ENCODE peak calls at places on chromosomes 16 and 17, in six cellular contexts. V is uterus; T is stimulated activated naive B cell treated with anti-CD40 and anti-IgM and Interleukin-4, amounts not matched to agents 10 μg/mL and 1 μg/mL and 100 μg/mL, for 72 hours; R is right cardiac atrium; G is esophagus squamous epithelium; N is ELR. K is an unnamed sample.

GRCh38 chr17:68955181-68955841 is at the start of gene ABCA8:
- DNase-seq in V (peak; percentile 38), T (no peak), R (peak; percentile 62), G (no peak), N (no peak), K (no peak)

GRCh38 chr17:32350662-32351418 is 883 bp downstream of the ZNF207 start:
- DNase-seq in V (no peak), T (peak; percentile 8), R (peak; percentile 51), G (no peak), N (peak; percentile 78), K (peak; percentile 72)

GRCh38 chr16:81707411-81708321 is 71.4 kb upstream of the PLCG2 start:
- DNase-seq in V (no peak), T (no peak), R (no peak), G (no peak), N (peak; percentile 36), K (peak; percentile 37)

GRCh38 chr16:48955791-48956190 is 325.8 kb downstream of the CBLN1 start:
- DNase-seq in V (no peak), T (no peak), R (no peak), G (no peak), N (no peak), K (no peak)

GRCh38 chr17:65538679-65539529 is 22.5 kb downstream of the AXIN2 start:
- DNase-seq in V (no peak), T (no peak), R (no peak), G (no peak), N (no peak), K (no peak)

GRCh38 chr17:17902357-17902756 is 65.6 kb upstream of the SREBF1 start:
- DNase-seq in V (no peak), T (no peak), R (peak; percentile 29), G (no peak), N (no peak), K (no peak)

GRCh38 chr17:39629494-39629880 is 2.7 kb downstream of the PPP1R1B start:
- DNase-seq in V (no peak), T (no peak), R (no peak), G (no peak), N (no peak), K (no peak)

GRCh38 chr17:36768355-36768754 is 167.0 kb downstream of the MRM1 start:
- DNase-seq in V (no peak), T (no peak), R (no peak), G (no peak), N (peak; percentile 10), K (no peak)

GRCh38 chr16:21100447-21100846 is 50.2 kb downstream of the DNAH3 start:
- DNase-seq in V (no peak), T (no peak), R (no peak), G (no peak), N (peak; percentile 74), K (peak; percentile 89)

GRCh38 chr17:7315570-7316243 is 547 bp upstream of the GPS2 start:
- DNase-seq in V (no peak), T (no peak), R (peak; percentile 68), G (no peak), N (no peak), K (no peak)

GRCh38 chr16:72938426-72939164 is 109.3 kb downstream of the ZFHX3 start:
- DNase-seq in V (peak; percentile 83), T (no peak), R (peak; percentile 98), G (no peak), N (peak; percentile 57), K (peak; percentile 75)

GRCh38 chr17:28549274-28550132 is 2.9 kb downstream of the UNC119 start:
- DNase-seq in V (no peak), T (peak; percentile 75), R (no peak), G (no peak), N (no peak), K (no peak)

GRCh38 chr17:35898283-35899070 is 18.3 kb upstream of the CCL5 start:
- DNase-seq in V (no peak), T (no peak), R (no peak), G (no peak), N (peak; percentile 17), K (peak; percentile 83)

GRCh38 chr17:29847527-29847931 is 82.5 kb downstream of the SSH2 start:
- DNase-seq in V (no peak), T (no peak), R (no peak), G (no peak), N (no peak), K (no peak)

GRCh38 chr17:2566056-2566455 is 27.4 kb upstream of the PAFAH1B1 start:
- DNase-seq in V (no peak), T (no peak), R (no peak), G (no peak), N (no peak), K (no peak)